ENCODE peak calls at places on chromosomes 4 and X, in eight cellular contexts. G, E, V, P, S, X, W and Y are unnamed samples.

GRCh38 chr4:159071178-159071968 is 31.5 kb upstream of the RAPGEF2 start:
- DNase-seq in G (no peak), E (peak), V (no peak), P (peak), S (peak), X (peak), W (no peak), Y (peak)

GRCh38 chr4:128861856-128862518 is 52.5 kb downstream of the JADE1 start:
- DNase-seq in G (no peak), E (no peak), V (no peak), P (no peak), S (no peak), X (no peak), W (no peak), Y (no peak)

GRCh38 chrX:13599491-13599890 is 30.1 kb downstream of the EGFL6 start:
- DNase-seq in G (no peak), E (peak), V (no peak), P (no peak), S (no peak), X (no peak), W (no peak), Y (peak)

GRCh38 chr4:8276358-8277240 is 7.0 kb downstream of the HTRA3 start:
- DNase-seq in G (no peak), E (peak), V (no peak), P (no peak), S (peak), X (peak), W (no peak), Y (peak)

GRCh38 chr4:152310223-152310622 is 225.7 kb downstream of the FBXW7 start:
- DNase-seq in G (no peak), E (peak), V (no peak), P (no peak), S (no peak), X (peak), W (no peak), Y (peak)

GRCh38 chr4:169051936-169052335 is 41.9 kb upstream of the CBR4 start:
- DNase-seq in G (no peak), E (peak), V (no peak), P (no peak), S (no peak), X (no peak), W (no peak), Y (no peak)

GRCh38 chr4:98359646-98360045 is 98.5 kb downstream of the RAP1GDS1 start:
- DNase-seq in G (no peak), E (no peak), V (no peak), P (no peak), S (no peak), X (no peak), W (no peak), Y (no peak)

GRCh38 chr4:152072001-152072485 is 311.2 kb upstream of the GATB start:
- DNase-seq in G (no peak), E (no peak), V (no peak), P (no peak), S (no peak), X (peak), W (no peak), Y (no peak)

GRCh38 chr4:14070289-14070880 is 442.9 kb upstream of the BOD1L1 start:
- DNase-seq in G (no peak), E (no peak), V (no peak), P (no peak), S (no peak), X (no peak), W (no peak), Y (no peak)

GRCh38 chrX:68234171-68234910 is 199.0 kb downstream of the OPHN1 start:
- DNase-seq in G (no peak), E (no peak), V (no peak), P (no peak), S (no peak), X (no peak), W (no peak), Y (no peak)

GRCh38 chr4:55554453-55555030 is 7.8 kb upstream of the CLOCK start:
- DNase-seq in G (no peak), E (peak), V (no peak), P (peak), S (peak), X (peak), W (no peak), Y (peak)

GRCh38 chr4:19987746-19988145 is 264.0 kb upstream of the SLIT2 start:
- DNase-seq in G (no peak), E (peak), V (no peak), P (no peak), S (peak), X (peak), W (no peak), Y (peak)

DNA sequence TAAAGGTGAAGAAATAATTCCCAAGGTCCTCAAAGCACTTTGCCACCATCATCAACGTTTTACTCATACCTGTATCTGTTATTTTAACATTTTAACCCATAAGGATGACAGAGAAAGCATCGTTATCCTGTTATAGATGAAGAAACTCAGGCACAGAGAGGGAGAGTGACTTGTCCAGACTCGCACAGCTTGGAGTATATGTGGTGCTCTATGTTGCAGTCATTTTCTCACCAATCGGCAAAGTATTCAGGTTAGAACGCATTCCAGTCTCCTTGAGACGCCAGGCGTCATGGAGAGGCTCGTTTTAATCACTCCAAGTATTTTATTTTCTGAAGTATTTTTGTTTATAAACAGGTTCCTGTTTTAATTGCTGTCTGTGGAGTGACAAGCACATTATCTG is 73.5 kb downstream of the IRF2 start:
- DNase-seq in G (no peak), E (no peak), V (no peak), P (no peak), S (no peak), X (no peak), W (no peak), Y (no peak)
- H3K4me3 ChIP-seq in G (no peak), E (no peak), V (no peak), P (no peak), S (no peak), X (no peak), W (no peak), Y (no peak)

DNA sequence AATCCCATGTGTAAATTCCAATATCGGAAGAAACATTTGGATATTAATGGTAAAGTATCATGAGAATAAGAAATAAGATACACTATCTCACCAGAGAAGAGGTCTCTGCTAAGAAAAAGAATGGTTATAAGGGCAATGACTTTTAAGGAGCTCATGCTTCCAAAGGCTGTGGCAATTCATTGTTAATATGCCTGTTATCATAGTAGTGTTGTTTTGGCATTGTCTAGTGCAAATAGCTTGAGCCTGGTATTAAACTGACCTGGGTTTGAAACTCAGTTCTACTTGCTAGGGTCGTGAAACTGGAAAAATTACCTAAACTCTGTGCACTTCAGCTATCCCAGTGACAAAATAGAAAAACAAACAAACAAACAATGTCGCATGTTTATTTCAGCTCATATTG is 8.8 kb downstream of the HPGDS start:
- DNase-seq in G (no peak), E (no peak), V (no peak), P (no peak), S (no peak), X (no peak), W (no peak), Y (no peak)
- H3K4me3 ChIP-seq in G (no peak), E (no peak), V (no peak), P (no peak), S (no peak), X (no peak), W (no peak), Y (no peak)

GRCh38 chr4:106708604-106708876 is 327.6 kb downstream of the DKK2 start:
- DNase-seq in G (no peak), E (no peak), V (no peak), P (no peak), S (no peak), X (no peak), W (no peak), Y (no peak)

GRCh38 chr4:106704253-106704870 is 331.8 kb downstream of the DKK2 start:
- DNase-seq in G (no peak), E (no peak), V (no peak), P (no peak), S (no peak), X (no peak), W (no peak), Y (no peak)

DNA sequence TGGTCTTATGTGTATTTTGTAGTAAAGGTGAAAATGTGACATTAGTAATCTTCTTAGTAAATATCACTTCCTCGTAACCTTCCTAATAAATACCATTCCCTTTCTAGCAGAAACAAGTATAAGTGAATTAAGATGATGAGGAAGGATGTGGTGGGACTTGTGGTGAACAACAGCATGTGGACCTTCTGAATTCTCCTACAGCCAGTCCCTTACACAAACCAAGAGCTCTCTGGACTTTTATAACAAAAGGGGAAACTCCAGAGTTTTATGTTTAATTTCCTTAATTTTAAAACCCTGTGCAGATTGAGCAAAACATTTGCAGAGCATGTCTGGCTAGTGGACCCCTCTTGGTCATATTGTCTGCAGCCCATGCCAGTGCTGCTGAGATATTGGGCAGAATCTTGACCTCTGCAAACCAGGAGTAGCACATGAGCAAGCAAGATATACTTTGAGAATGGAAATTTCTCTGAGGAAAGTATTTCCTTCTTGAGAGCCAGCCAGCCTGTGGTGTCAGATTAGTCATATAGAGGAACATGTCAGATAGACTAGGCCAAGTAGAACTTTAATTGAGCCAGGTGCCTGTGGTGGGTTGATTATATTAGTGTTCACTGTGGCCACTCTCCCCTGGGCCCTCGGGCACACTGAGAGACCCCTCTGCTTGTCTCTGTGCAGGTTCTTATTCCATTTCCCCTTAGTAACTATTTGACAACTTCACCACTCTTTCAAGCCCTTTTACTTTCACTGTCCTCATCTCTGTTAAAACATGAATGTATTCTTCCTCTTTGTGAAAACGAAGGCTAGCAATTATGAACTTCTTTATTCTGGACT is 328.1 kb downstream of the DKK2 start:
- DNase-seq in G (no peak), E (no peak), V (no peak), P (no peak), S (no peak), X (peak), W (no peak), Y (peak)
- H3K4me3 ChIP-seq in G (no peak), E (no peak), V (no peak), P (no peak), S (no peak), X (no peak), W (no peak), Y (no peak)

DNA sequence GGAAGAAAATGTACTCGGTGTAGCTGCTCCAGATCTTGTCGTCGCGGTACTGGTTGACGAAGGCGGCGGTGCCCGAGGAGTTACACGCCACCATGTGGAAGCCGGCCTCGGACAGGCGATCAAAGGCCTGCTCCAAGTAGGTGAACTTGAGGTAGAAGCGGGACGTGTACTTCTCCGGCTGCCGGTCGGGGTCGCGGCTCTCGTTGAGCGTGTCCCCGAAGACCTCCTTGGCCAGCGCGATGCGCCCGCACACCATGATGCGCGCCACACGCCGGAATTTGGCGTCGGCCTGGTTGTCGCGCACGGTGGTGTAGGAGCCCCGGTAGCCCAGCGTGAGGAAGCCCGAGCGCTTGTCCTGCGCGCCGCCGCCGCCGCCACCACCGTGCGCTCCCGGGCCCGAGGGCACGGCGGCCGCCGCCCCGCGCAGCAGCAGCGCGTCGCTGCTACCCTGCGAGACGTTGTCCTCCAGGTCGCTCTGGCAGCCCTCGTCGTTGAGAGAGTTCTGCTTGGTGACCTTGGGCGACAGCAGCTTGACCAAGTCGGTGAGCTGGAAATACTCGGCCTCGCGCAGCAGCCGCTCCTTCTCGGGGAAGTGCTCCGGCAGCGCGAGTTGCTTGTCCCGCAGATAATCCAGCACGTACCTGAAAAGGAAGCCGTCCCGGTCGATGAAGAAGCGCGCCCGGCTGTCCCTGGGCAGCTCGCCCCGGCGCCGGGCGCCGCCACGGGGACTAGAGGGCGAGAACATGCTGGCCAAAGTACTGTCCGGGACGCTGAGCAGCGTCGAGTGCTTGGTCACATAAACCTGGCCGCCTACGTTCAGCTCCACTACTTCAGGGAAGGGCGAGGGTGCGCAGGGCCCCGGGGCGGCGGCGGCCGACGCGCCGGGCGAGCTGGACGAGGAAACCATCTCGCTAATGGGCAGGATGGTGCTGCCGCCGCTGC is 775 bp downstream of the KCTD8 start:
- DNase-seq in G (no peak), E (peak), V (peak), P (no peak), S (peak), X (peak), W (peak), Y (peak)
- H3K4me3 ChIP-seq in G (peak), E (peak), V (peak), P (no peak), S (no peak), X (peak), W (peak), Y (peak)

DNA sequence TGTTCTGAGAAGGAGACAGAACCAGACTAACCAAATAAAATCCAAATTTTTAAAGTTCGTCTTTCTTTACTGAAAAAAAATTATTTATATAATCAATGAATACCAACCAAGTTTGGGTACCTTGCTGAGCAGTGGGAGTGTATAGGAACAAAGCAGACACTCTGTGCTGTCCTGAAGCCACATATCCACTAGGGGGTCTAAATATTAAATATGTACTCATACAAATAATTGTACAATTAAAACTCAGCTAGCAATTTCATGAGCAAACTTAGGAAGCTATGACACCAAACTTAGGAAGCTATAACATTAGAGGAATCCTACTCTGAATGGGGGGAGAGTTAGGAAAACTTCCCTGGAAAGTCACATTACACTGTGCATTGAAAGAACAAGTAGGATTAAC is 582.0 kb upstream of the EPHA5 start:
- DNase-seq in G (no peak), E (peak), V (no peak), P (no peak), S (no peak), X (no peak), W (no peak), Y (peak)
- H3K4me3 ChIP-seq in G (no peak), E (no peak), V (no peak), P (no peak), S (no peak), X (no peak), W (no peak), Y (no peak)

GRCh38 chr4:80008351-80008750 is 64.7 kb downstream of the ANTXR2 start:
- DNase-seq in G (no peak), E (no peak), V (no peak), P (no peak), S (no peak), X (no peak), W (no peak), Y (no peak)

GRCh38 chr4:80007745-80008149 is 65.3 kb downstream of the ANTXR2 start:
- DNase-seq in G (no peak), E (no peak), V (no peak), P (no peak), S (no peak), X (no peak), W (no peak), Y (peak)

GRCh38 chr4:80005863-80006262 is 67.2 kb downstream of the ANTXR2 start:
- DNase-seq in G (no peak), E (no peak), V (no peak), P (no peak), S (no peak), X (no peak), W (no peak), Y (peak)

GRCh38 chr4:80006935-80007744 is 65.9 kb downstream of the ANTXR2 start:
- DNase-seq in G (no peak), E (peak), V (no peak), P (no peak), S (no peak), X (peak), W (no peak), Y (peak)

GRCh38 chr4:80004319-80004718 is 68.7 kb downstream of the ANTXR2 start:
- DNase-seq in G (no peak), E (no peak), V (no peak), P (no peak), S (no peak), X (no peak), W (no peak), Y (no peak)
- H3K4me3 ChIP-seq in G (no peak), E (no peak), V (no peak), P (no peak), S (no peak), X (no peak), W (no peak), Y (no peak)

GRCh38 chr4:75935628-75936027 is 5.2 kb downstream of the NAAA start:
- DNase-seq in G (no peak), E (no peak), V (no peak), P (no peak), S (no peak), X (no peak), W (no peak), Y (no peak)

GRCh38 chr4:75939890-75940691 is 722 bp downstream of the NAAA start:
- DNase-seq in G (peak), E (peak), V (peak), P (peak), S (peak), X (peak), W (peak), Y (peak)

DNA sequence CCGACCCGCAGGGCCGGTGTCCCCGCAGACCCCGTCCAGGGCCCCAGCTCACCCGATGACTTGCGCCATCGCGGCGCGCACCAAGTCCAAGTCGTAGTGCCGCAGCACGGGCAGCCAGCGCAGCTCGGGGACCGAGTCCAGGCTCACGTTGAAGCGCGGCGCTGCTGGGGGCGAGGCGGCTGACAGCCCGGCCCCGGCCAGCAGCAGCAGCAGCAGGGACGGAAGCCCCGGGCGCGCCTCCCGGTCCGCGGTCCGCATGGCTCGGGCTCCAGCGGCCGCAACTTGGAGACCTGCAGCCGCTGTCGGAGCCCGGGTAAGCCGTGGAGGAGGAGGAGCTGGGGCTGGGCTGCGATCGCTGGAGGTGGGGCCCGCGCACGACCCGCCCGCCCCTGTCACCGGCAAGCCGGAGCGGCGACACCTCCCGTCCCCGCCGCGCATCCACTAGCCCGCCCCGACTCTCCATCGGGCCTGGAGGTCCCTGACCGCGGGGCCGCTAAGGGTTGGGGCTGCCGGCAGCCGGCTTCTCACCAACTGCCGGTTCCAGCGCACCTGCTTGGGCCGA is at the start of gene NAAA:
- DNase-seq in G (peak), E (peak), V (peak), P (peak), S (peak), X (peak), W (peak), Y (peak)
- H3K4me3 ChIP-seq in G (peak), E (peak), V (peak), P (peak), S (peak), X (peak), W (peak), Y (peak)